ENCODE peak calls at places on chromosomes 12 and 14, in ten cellular contexts. E is GM23248, O is HFFc6, Z is left ventricle myocardium inferior, B is NCI-H748 treated with DMSO at 0.1 percent for 48 hours, J is GM23338, H is NCI-H446 treated with DMSO at 0.1 percent for 48 hours, T is BJ, F is caudate nucleus, A is AG08395. C is an unnamed sample.

GRCh38 chr12:53575502-53576264 is 50.5 kb downstream of the ATF7 start:
- DNase-seq in E (peak), O (peak), Z (no peak), B (no peak), J (no peak), H (peak), T (no peak), F (no peak), A (peak), C (no peak)

GRCh38 chr12:66014818-66015217 is 115.7 kb downstream of the LLPH start:
- DNase-seq in E (peak), O (peak), Z (no peak), B (no peak), J (no peak), H (no peak), T (peak), F (no peak), A (peak), C (no peak)

GRCh38 chr12:12561305-12562015 is 1.2 kb downstream of the DUSP16 start:
- DNase-seq in E (peak), O (peak), Z (peak), B (no peak), J (peak), H (peak), T (no peak), F (peak), A (peak), C (peak)

GRCh38 chr14:72892879-72893635 is 844 bp downstream of the DPF3 start:
- DNase-seq in E (peak), O (no peak), Z (peak), B (no peak), J (peak), H (no peak), T (no peak), F (no peak), A (no peak), C (peak)

GRCh38 chr12:89709994-89710872 is 1.6 kb upstream of the ATP2B1 start:
- DNase-seq in E (peak), O (peak), Z (peak), B (no peak), J (peak), H (no peak), T (no peak), F (peak), A (peak), C (peak)

GRCh38 chr12:5187136-5187535 is 143.5 kb downstream of the KCNA5 start:
- DNase-seq in E (no peak), O (no peak), Z (no peak), B (no peak), J (no peak), H (no peak), T (no peak), F (no peak), A (no peak), C (no peak)

GRCh38 chr12:31215521-31216232 is 110.3 kb downstream of the SINHCAF start:
- DNase-seq in E (no peak), O (no peak), Z (peak), B (no peak), J (no peak), H (no peak), T (no peak), F (no peak), A (no peak), C (no peak)

GRCh38 chr12:46608431-46609280 is 217.1 kb downstream of the SLC38A4 start:
- DNase-seq in E (peak), O (peak), Z (no peak), B (no peak), J (no peak), H (no peak), T (peak), F (no peak), A (peak), C (no peak)

GRCh38 chr12:113456199-113456598 is 15.5 kb downstream of the LHX5 start:
- DNase-seq in E (no peak), O (no peak), Z (no peak), B (no peak), J (no peak), H (no peak), T (no peak), F (no peak), A (no peak), C (no peak)

GRCh38 chr12:117724545-117724944 is 244.2 kb downstream of the KSR2 start:
- DNase-seq in E (peak), O (no peak), Z (no peak), B (no peak), J (no peak), H (no peak), T (no peak), F (no peak), A (peak), C (no peak)

GRCh38 chr14:20609215-20610001 is 18.2 kb upstream of the RNASE12 start:
- DNase-seq in E (peak), O (peak), Z (peak), B (peak), J (peak), H (peak), T (no peak), F (peak), A (peak), C (peak)

GRCh38 chr14:105418269-105419054 is 1.2 kb upstream of the MTA1 start:
- DNase-seq in E (no peak), O (no peak), Z (no peak), B (no peak), J (no peak), H (no peak), T (no peak), F (no peak), A (no peak), C (no peak)

GRCh38 chr12:1922985-1923384 is 4.5 kb upstream of the CACNA2D4 start:
- DNase-seq in E (no peak), O (no peak), Z (no peak), B (no peak), J (no peak), H (no peak), T (no peak), F (no peak), A (no peak), C (no peak)

C was measured in occipital lobe.